ENCODE peak calls at places on chromosomes 1 and 21, in eight cellular contexts. E, S, P, G, T, K, U and R are unnamed samples.

GRCh38 chr1:36517019-36517387 is 34.3 kb upstream of the CSF3R start:
- DNase-seq in S (no peak), T (no peak), P (no peak), U (no peak), E (no peak), K (no peak), G (no peak), R (no peak)

GRCh38 chr1:1157426-1157913 is 16.2 kb upstream of the TTLL10 start:
- DNase-seq in G (peak; percentile 55), S (peak; percentile 59), U (peak; percentile 69), E (peak; percentile 91), T (peak; percentile 62), K (peak; percentile 94), P (peak; percentile 41), R (peak; percentile 71)

GRCh38 chr1:15950763-15951295 is 25.1 kb downstream of the ZBTB17 start:
- DNase-seq in G (peak; percentile 90), P (no peak), K (no peak), U (peak; percentile 65), S (peak; percentile 76), E (no peak), T (peak; percentile 75), R (no peak)

GRCh38 chr1:167212025-167212424 is 8.7 kb upstream of the POU2F1 start:
- DNase-seq in K (no peak), E (no peak), T (no peak), G (no peak), S (no peak), P (no peak), U (no peak), R (no peak)

GRCh38 chr21:37381883-37382585 is 15.5 kb downstream of the DYRK1A start:
- DNase-seq in T (no peak), E (no peak), P (no peak), U (no peak), K (no peak), S (no peak), G (no peak), R (no peak)

GRCh38 chr1:109322974-109323373 is 16.2 kb upstream of the MYBPHL start:
- DNase-seq in E (no peak), K (no peak), S (no peak), G (no peak), P (no peak), U (no peak), T (no peak), R (no peak)

GRCh38 chr1:234709473-234710279 is 99.7 kb upstream of the IRF2BP2 start:
- DNase-seq in G (no peak), P (no peak), E (no peak), K (no peak), S (no peak), T (no peak), U (no peak), R (no peak)

GRCh38 chr1:228938248-228938891 is 203.1 kb downstream of the RHOU start:
- DNase-seq in U (peak; percentile 86), G (no peak), T (peak; percentile 29), S (no peak), E (no peak), P (no peak), K (no peak), R (peak; percentile 74)

GRCh38 chr1:201639826-201640225 is 100.9 kb downstream of the NAV1 start:
- DNase-seq in E (no peak), U (no peak), S (no peak), G (no peak), P (no peak), T (no peak), K (no peak), R (no peak)

GRCh38 chr21:38211321-38211720 is 45.5 kb upstream of the KCNJ15 start:
- DNase-seq in G (no peak), E (no peak), T (no peak), U (no peak), P (no peak), S (no peak), K (no peak), R (no peak)

GRCh38 chr1:41811978-41812852 is 106.5 kb downstream of the HIVEP3 start:
- DNase-seq in G (peak; percentile 55), K (peak; percentile 85), T (peak; percentile 84), E (peak; percentile 56), P (peak; percentile 78), S (peak; percentile 47), U (peak; percentile 75), R (peak; percentile 24)

GRCh38 chr1:225415967-225416745 is 11.7 kb downstream of the LBR start:
- DNase-seq in K (no peak), T (no peak), S (no peak), P (no peak), U (no peak), G (no peak), E (no peak), R (no peak)

GRCh38 chr1:234986750-234987414 is 141.8 kb downstream of the TOMM20 start:
- DNase-seq in P (no peak), K (peak; percentile 66), T (peak; percentile 89), S (no peak), U (no peak), G (no peak), E (no peak), R (peak; percentile 50)

GRCh38 chr1:157047064-157047410 is 1.5 kb upstream of the ARHGEF11 start:
- DNase-seq in T (no peak), S (no peak), U (no peak), K (peak; percentile 48), E (no peak), P (no peak), G (no peak), R (no peak)

GRCh38 chr1:184191181-184191601 is 139.7 kb downstream of the TSEN15 start:
- DNase-seq in G (no peak), K (no peak), S (no peak), E (no peak), U (no peak), T (peak; percentile 27), P (peak; percentile 79), R (peak; percentile 7)

GRCh38 chr1:243718893-243719292 is 131.2 kb downstream of the AKT3 start:
- DNase-seq in P (no peak), K (no peak), U (no peak), S (no peak), G (no peak), E (peak; percentile 26), T (no peak), R (no peak)

GRCh38 chr1:41514381-41514780 is 29.9 kb upstream of the EDN2 start:
- DNase-seq in S (no peak), T (no peak), P (no peak), K (peak; percentile 65), U (no peak), E (no peak), G (no peak), R (no peak)

GRCh38 chr1:176157995-176158394 is 49.1 kb downstream of the COP1 start:
- DNase-seq in K (peak; percentile 10), E (peak; percentile 26), G (no peak), S (no peak), U (no peak), P (no peak), T (no peak), R (no peak)

GRCh38 chr1:24545673-24546072 is 10.2 kb upstream of the NCMAP start:
- DNase-seq in U (no peak), E (no peak), G (no peak), T (no peak), P (no peak), S (no peak), K (no peak), R (no peak)

GRCh38 chr1:199081739-199082138 is 442.9 kb downstream of the PTPRC start:
- DNase-seq in T (no peak), G (no peak), E (no peak), S (no peak), P (no peak), K (no peak), U (no peak), R (no peak)

GRCh38 chr1:179754031-179754624 is 11.0 kb downstream of the FAM163A start:
- DNase-seq in T (no peak), P (peak; percentile 43), S (no peak), G (no peak), K (no peak), E (peak; percentile 27), U (no peak), R (no peak)

GRCh38 chr1:202648822-202649221 is 61.4 kb downstream of the SYT2 start:
- DNase-seq in G (no peak), K (no peak), P (no peak), T (peak; percentile 66), E (no peak), S (no peak), U (no peak), R (no peak)

GRCh38 chr1:194512957-194513356 is 1326.5 kb upstream of the B3GALT2 start:
- DNase-seq in S (no peak), K (no peak), G (no peak), U (no peak), P (peak; percentile 16), E (no peak), T (no peak), R (no peak)

GRCh38 chr1:169474302-169474701 is 11.4 kb downstream of the SLC19A2 start:
- DNase-seq in P (no peak), E (no peak), T (no peak), U (no peak), K (no peak), G (no peak), S (no peak), R (no peak)

GRCh38 chr1:59431566-59432294 is 134.8 kb downstream of the FGGY start:
- DNase-seq in T (no peak), E (peak; percentile 51), S (no peak), K (no peak), P (no peak), G (no peak), U (no peak), R (no peak)

GRCh38 chr21:42466700-42467612 is 29.1 kb downstream of the RSPH1 start:
- DNase-seq in K (peak; percentile 69), S (no peak), P (no peak), E (peak; percentile 31), T (peak; percentile 75), U (peak; percentile 65), G (no peak), R (peak; percentile 40)

GRCh38 chr1:221602866-221603265 is 139.0 kb downstream of the DUSP10 start:
- DNase-seq in T (no peak), P (no peak), K (no peak), G (no peak), E (no peak), S (no peak), U (no peak), R (no peak)

GRCh38 chr21:44739316-44739715 is 27.9 kb upstream of the TSPEAR start:
- DNase-seq in K (no peak), U (no peak), E (no peak), G (no peak), P (no peak), S (no peak), T (no peak), R (no peak)

GRCh38 chr1:37325010-37325409 is 149.4 kb upstream of the ZC3H12A start:
- DNase-seq in K (no peak), E (no peak), S (no peak), G (no peak), U (no peak), T (no peak), P (no peak), R (peak; percentile 96)